ENCODE peak calls at places on chromosomes 13 and 19, in five cellular contexts. P is astrocyte, D is foreskin fibroblast, U is Peyer's patch, L is bronchial epithelial cell. F is an unnamed sample.

GRCh38 chr13:27709779-27710178 is 82.5 kb upstream of the GSX1 start:
- DNase-seq in U (no peak), L (no peak), D (no peak), P (no peak), F (no peak)

GRCh38 chr13:98853791-98854191 is 101.3 kb upstream of the SLC15A1 start:
- DNase-seq in U (no peak), P (peak), D (peak), L (no peak), F (peak)

GRCh38 chr13:75312884-75313520 is 169.0 kb downstream of the TBC1D4 start:
- DNase-seq in P (no peak), U (peak), D (no peak), L (no peak), F (no peak)

GRCh38 chr13:100089633-100090032 is 740 bp downstream of the PCCA start:
- DNase-seq in L (peak), D (no peak), P (peak), U (no peak), F (peak)

GRCh38 chr19:42370068-42370520 is 20.0 kb downstream of the CNFN start:
- DNase-seq in D (no peak), U (no peak), P (no peak), L (no peak), F (no peak)

GRCh38 chr19:5897189-5897969 is 6.2 kb downstream of the NDUFA11 start:
- DNase-seq in P (no peak), U (no peak), D (no peak), L (no peak), F (no peak)

GRCh38 chr19:1725100-1726064 is 27.9 kb upstream of the ONECUT3 start:
- DNase-seq in L (no peak), D (peak), P (no peak), U (no peak), F (peak)

GRCh38 chr13:109494955-109495354 is 291.4 kb downstream of the IRS2 start:
- DNase-seq in P (peak), D (peak), U (no peak), L (peak), F (no peak)

GRCh38 chr19:2462635-2463421 is 6.1 kb upstream of the LMNB2 start:
- DNase-seq in U (peak), D (peak), L (peak), P (peak), F (no peak)

GRCh38 chr13:34465423-34465922 is 476.6 kb upstream of the NBEA start:
- DNase-seq in U (no peak), D (no peak), P (no peak), L (no peak), F (no peak)

GRCh38 chr13:76016799-76017198 is 380.7 kb downstream of the LMO7 start:
- DNase-seq in D (no peak), U (peak), L (peak), P (no peak), F (peak)

GRCh38 chr13:84192125-84192524 is 309.9 kb upstream of the SLITRK1 start:
- DNase-seq in L (peak), U (no peak), D (peak), P (peak), F (no peak)

GRCh38 chr13:44355643-44356042 is 18.0 kb upstream of the SERP2 start:
- DNase-seq in U (no peak), D (no peak), L (no peak), P (no peak), F (no peak)

GRCh38 chr19:43950834-43951626 is at the start of gene ZNF221:
- DNase-seq in U (peak), L (peak), D (peak), P (peak), F (peak)

GRCh38 chr19:9018163-9018875 is 8.1 kb upstream of the MUC16 start:
- DNase-seq in U (no peak), P (peak), D (no peak), L (no peak), F (no peak)

GRCh38 chr13:75153386-75153785 is 328.6 kb downstream of the TBC1D4 start:
- DNase-seq in D (no peak), P (no peak), L (no peak), U (no peak), F (no peak)

GRCh38 chr13:101115762-101116161 is 300.5 kb downstream of the NALCN start:
- DNase-seq in D (peak), L (peak), P (no peak), U (no peak), F (no peak)

GRCh38 chr19:50300051-50300450 is 29.1 kb downstream of the KCNC3 start:
- DNase-seq in U (no peak), L (no peak), P (no peak), D (peak), F (no peak)

GRCh38 chr19:31350033-31350692 is 927 bp upstream of the TSHZ3 start:
- DNase-seq in P (no peak), D (no peak), L (no peak), U (no peak), F (no peak)

GRCh38 chr13:52454459-52454824 is 836 bp upstream of the CKAP2 start:
- DNase-seq in D (no peak), P (no peak), L (peak), U (peak), F (peak)

GRCh38 chr13:23433171-23434153 is at the start of gene SACS:
- DNase-seq in P (peak), D (peak), L (no peak), U (no peak), F (no peak)

GRCh38 chr19:1159864-1160595 is 14.0 kb downstream of the SBNO2 start:
- DNase-seq in D (no peak), L (no peak), U (no peak), P (no peak), F (no peak)

GRCh38 chr19:13995017-13995728 is 10.9 kb downstream of the RFX1 start:
- DNase-seq in L (no peak), D (peak), P (no peak), U (no peak), F (no peak)

GRCh38 chr13:35832551-35832950 is 298.6 kb downstream of the DCLK1 start:
- DNase-seq in P (no peak), L (no peak), D (no peak), U (no peak), F (no peak)

GRCh38 chr13:98089246-98089645 is 53.6 kb upstream of the FARP1 start:
- DNase-seq in U (no peak), D (peak), L (peak), P (peak), F (no peak)

GRCh38 chr13:31846984-31847752 is 107.8 kb downstream of the RXFP2 start:
- DNase-seq in L (no peak), D (no peak), U (no peak), P (no peak), F (peak)

GRCh38 chr13:60329221-60329983 is 67.6 kb upstream of the TDRD3 start:
- DNase-seq in D (no peak), P (peak), L (peak), U (peak), F (peak)

GRCh38 chr13:103898481-103898880 is 832.3 kb upstream of the SLC10A2 start:
- DNase-seq in U (no peak), P (no peak), L (no peak), D (no peak), F (no peak)

GRCh38 chr19:48396871-48397176 is 3.4 kb downstream of the GRIN2D start:
- DNase-seq in U (no peak), D (no peak), P (no peak), L (no peak), F (no peak)

GRCh38 chr19:42402376-42403116 is 12.4 kb upstream of the CNFN start:
- DNase-seq in U (no peak), L (no peak), P (no peak), D (no peak), F (no peak)

GRCh38 chr13:73248711-73249580 is 190.1 kb downstream of the KLF5 start:
- DNase-seq in P (no peak), L (peak), D (no peak), U (no peak), F (no peak)

GRCh38 chr19:13093407-13094284 is 9.0 kb downstream of the LYL1 start:
- DNase-seq in D (peak), L (peak), U (peak), P (peak), F (peak)

GRCh38 chr13:83121904-83122303 is 760.4 kb downstream of the SLITRK1 start:
- DNase-seq in U (no peak), D (no peak), P (peak), L (no peak), F (no peak)

GRCh38 chr13:49622174-49622946 is 5.9 kb upstream of the ARL11 start:
- DNase-seq in L (no peak), D (no peak), P (no peak), U (peak), F (no peak)

GRCh38 chr13:48125794-48126228 is 30.9 kb upstream of the MED4 start:
- DNase-seq in D (peak), U (no peak), P (peak), L (no peak), F (no peak)

GRCh38 chr19:55646889-55647731 is 902 bp upstream of the CCDC106 start:
- DNase-seq in U (peak), L (no peak), P (no peak), D (no peak), F (no peak)

GRCh38 chr13:111343186-111343805 is 22.9 kb downstream of the TEX29 start:
- DNase-seq in P (no peak), L (no peak), U (no peak), D (no peak), F (no peak)

GRCh38 chr13:111342716-111343115 is 22.3 kb downstream of the TEX29 start:
- DNase-seq in P (no peak), D (no peak), L (no peak), U (no peak), F (no peak)

GRCh38 chr13:111346281-111346680 is 25.8 kb downstream of the TEX29 start:
- DNase-seq in P (no peak), L (no peak), U (no peak), D (no peak), F (no peak)

GRCh38 chr13:111345682-111346081 is 25.2 kb downstream of the TEX29 start:
- DNase-seq in P (no peak), D (no peak), L (no peak), U (no peak), F (no peak)

DNA sequence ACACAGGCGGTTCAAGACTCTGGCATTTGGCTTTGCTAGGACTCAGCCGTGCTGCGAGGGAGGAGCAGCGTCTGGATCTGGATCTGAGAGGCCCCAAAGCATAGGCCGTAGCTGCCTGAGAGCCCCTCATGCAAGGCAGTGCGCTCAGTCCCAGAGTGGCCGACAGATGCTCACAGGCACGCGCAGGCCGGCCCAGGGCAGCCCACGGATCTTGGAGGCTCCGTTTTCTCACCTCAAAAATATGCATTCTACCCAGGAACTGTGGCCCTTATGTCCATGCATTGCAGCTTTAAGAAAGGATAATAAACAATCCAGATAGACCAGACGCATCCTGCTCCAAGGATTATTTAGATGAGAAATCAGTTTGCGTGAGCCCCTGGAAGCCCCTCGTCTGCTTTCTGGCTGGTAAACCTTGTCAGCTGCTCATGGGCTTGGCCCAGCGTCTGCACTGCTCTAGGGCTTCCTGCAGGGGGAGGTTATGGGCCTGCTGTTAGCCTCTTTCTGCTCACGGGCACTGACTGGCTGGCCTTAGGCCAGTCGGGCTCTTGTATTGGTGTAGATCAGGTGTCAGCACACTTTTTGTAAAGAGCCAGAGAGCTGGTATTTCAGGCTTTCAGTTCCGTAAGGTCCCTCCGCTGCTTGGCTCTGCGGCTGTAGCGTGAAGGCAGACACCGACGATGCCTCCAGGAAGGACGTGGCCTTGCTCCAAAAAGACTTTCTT is 24.2 kb downstream of the TEX29 start:
- DNase-seq in P (peak), U (no peak), L (peak), D (peak), F (no peak)
- TF ChIP-seq CTCF in P (peak), U (no peak), L (peak), D (peak), F (no peak)

GRCh38 chr19:28977826-28978225 is 235.1 kb downstream of the UQCRFS1 start:
- DNase-seq in P (no peak), D (no peak), L (no peak), U (no peak), F (no peak)

GRCh38 chr19:28985201-28985600 is 227.8 kb downstream of the UQCRFS1 start:
- DNase-seq in L (no peak), D (no peak), U (no peak), P (no peak), F (no peak)

GRCh38 chr19:28981994-28982393 is 231.0 kb downstream of the UQCRFS1 start:
- DNase-seq in L (no peak), U (no peak), P (no peak), D (no peak), F (no peak)

GRCh38 chr19:28984315-28984714 is 228.6 kb downstream of the UQCRFS1 start:
- DNase-seq in U (no peak), L (no peak), P (no peak), D (no peak), F (no peak)

DNA sequence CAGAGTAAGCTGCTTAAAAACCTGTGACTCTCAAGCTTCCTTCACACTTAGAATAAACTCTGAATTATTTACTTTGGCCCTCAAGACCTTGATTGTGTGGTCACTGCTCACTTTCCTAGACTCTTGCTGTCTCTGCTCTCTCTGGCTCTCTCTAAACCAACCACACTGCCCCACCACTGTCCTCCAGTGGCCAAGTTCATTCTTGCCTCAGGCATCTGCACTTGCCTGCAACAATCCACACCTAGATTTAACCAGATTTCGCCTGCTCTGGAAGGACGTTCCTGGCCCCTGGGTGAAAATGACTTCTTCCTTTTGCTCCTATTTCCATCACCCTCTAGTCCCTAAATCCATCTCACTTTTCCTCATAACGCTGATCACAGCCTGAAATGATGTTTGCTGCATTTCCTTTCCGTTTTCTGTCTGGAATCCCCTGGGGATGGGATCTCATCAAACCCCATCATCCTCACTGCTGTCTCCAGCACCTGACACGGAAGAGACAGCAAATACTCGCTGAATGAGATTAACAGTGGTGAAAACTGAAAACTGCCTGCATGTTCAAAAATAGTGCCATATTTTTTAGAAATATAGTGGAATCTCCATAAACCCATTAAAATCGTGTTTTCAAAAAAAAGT is 232.6 kb downstream of the UQCRFS1 start:
- DNase-seq in P (no peak), U (no peak), L (no peak), D (peak), F (no peak)
- TF ChIP-seq CTCF in P (no peak), U (no peak), L (no peak), D (peak), F (no peak)

DNA sequence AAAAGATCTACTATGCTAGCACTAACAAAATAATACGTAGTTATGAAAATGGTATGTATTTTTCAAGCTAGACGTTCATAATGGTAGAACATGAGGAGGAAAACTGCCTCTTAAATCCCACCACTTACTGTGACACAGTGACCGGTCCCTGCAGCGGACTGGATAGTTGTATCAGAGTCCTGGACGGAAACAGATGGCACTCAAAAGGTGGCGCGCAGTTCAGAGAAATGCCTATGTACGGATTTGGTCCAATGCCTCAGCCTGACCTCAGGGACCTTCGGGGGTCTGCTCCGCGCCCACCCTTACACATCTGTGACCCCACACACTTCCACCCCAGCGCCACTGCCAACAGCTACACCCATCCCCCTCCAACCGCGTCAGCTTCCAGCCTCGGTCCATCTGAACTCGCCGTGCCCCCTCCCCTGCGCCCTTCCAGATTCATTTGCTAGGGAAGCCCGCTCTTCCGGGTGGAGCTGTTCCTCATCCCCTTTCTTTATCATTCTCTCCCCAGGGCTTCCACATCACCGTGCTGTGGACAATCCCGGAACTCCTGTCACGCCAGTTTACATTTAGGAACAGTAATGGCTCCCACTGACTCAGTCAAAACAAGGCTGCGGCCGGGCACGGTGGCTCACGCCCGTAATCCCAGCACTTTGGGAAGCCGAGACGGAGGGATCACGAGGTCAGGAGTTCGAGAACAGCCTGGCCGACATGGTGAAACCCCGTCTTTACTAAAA is 794 bp upstream of the LENG8 start:
- DNase-seq in U (peak), D (peak), P (peak), L (peak), F (no peak)
- TF ChIP-seq CTCF in U (no peak), D (no peak), P (no peak), L (no peak), F (no peak)

DNA sequence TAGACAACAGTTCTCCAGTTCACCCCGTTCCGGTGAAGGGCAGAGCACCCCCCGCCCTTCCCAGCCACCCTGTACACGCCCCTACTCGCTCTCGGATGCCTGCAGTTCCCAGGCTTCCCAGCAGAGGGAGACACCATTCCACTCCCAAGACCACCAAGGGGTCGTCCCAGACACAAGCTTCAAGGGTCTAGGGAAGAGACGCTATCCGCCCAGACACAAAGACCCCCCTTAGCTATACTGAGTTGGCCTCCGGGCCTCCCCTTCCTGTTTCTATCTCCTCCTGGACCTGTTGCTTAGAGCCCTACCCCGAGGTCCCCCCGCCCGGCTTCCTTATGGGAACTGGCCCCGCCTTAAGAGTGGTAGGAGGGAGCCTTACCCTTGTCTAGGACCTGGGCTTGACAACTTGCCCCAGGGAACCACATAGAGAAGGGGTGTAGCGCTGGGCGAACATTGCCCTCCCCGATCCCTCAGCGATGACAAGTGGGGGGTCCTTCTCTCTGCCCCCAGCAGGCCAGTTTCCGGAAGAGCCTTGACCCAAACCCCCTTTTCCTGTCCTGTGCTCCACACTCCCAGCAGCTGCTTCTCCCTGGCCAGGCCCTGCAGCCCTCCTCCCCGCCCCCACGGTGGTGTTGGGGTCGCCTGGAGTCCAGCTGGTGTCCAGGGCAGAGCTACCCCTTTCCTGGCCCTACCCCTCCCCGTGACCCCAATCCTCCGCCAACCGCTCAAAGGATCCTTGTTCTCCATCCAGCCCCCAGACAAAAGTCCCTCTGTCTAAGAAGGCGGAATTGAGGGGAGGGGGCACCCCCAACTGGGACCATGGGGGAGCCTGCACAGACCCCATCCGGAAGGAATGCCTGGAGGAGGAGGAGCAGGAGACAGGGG is 726 bp upstream of the FXYD3 start:
- DNase-seq in D (no peak), P (no peak), L (peak), U (peak), F (peak)
- TF ChIP-seq CTCF in D (peak), P (peak), L (peak), U (peak), F (peak)

GRCh38 chr19:37980419-37980975 is 73.5 kb downstream of the SIPA1L3 start:
- DNase-seq in L (no peak), P (peak), D (no peak), U (no peak), F (no peak)
- TF ChIP-seq CTCF in L (no peak), P (no peak), D (no peak), U (no peak), F (no peak)

GRCh38 chr19:40744554-40745401 is 5.5 kb downstream of the ACTMAP start:
- DNase-seq in U (no peak), P (no peak), D (no peak), L (no peak), F (peak)

GRCh38 chr19:40745402-40745780 is 4.9 kb downstream of the ACTMAP start:
- DNase-seq in D (peak), P (peak), L (no peak), U (no peak), F (no peak)

GRCh38 chr19:40742477-40742876 is 7.8 kb downstream of the ACTMAP start:
- DNase-seq in P (no peak), D (no peak), L (no peak), U (no peak), F (no peak)

GRCh38 chr19:40741527-40742390 is 8.5 kb downstream of the ACTMAP start:
- DNase-seq in D (no peak), P (no peak), U (no peak), L (peak), F (no peak)

GRCh38 chr19:40743926-40744325 is 6.4 kb downstream of the ACTMAP start:
- DNase-seq in U (no peak), P (no peak), D (no peak), L (no peak), F (no peak)
- TF ChIP-seq CTCF in U (no peak), P (no peak), D (no peak), L (no peak), F (no peak)

GRCh38 chr13:30038884-30039283 is 188.5 kb upstream of the UBL3 start:
- DNase-seq in P (peak), D (no peak), U (no peak), L (no peak), F (no peak)
- TF ChIP-seq CTCF in P (no peak), D (peak), U (no peak), L (no peak), F (no peak)

F was measured in GM10248.